ENCODE peak calls at places on chromosomes 11 and 22, in seven cellular contexts. U is transverse colon, T is mesenchymal stem cell, D is IMR-90, M is ovary, Z is pancreas, Q is tibial artery. J is an unnamed sample.
A peak's percentile ranks its signal among the peaks of the same experiment; 100 is the strongest.

GRCh38 chr11:126419801-126420729 is 64.6 kb downstream of the ST3GAL4 start:
- DNase-seq in U (no peak), T (peak; percentile 36), D (peak; percentile 84), M (no peak), Z (no peak), Q (no peak), J (no peak)

GRCh38 chr11:125468852-125469251 is 27.2 kb downstream of the FEZ1 start:
- DNase-seq in U (no peak), T (no peak), D (no peak), M (no peak), Z (no peak), Q (no peak), J (no peak)

GRCh38 chr11:61949169-61950034 is 749 bp upstream of the BEST1 start:
- DNase-seq in U (peak; percentile 64), T (peak; percentile 94), D (peak; percentile 98), M (peak; percentile 77), Z (no peak), Q (peak; percentile 91), J (no peak)

GRCh38 chr11:113014262-113014661 is 53.0 kb downstream of the NCAM1 start:
- DNase-seq in U (no peak), T (peak; percentile 33), D (no peak), M (no peak), Z (no peak), Q (no peak), J (no peak)

GRCh38 chr11:102274628-102275027 is 42.7 kb upstream of the BIRC3 start:
- DNase-seq in U (no peak), T (no peak), D (no peak), M (no peak), Z (no peak), Q (no peak), J (no peak)

GRCh38 chr11:130070109-130070828 is 575 bp downstream of the APLP2 start:
- DNase-seq in U (peak; percentile 52), T (peak; percentile 42), D (peak; percentile 13), M (peak; percentile 64), Z (peak; percentile 80), Q (peak; percentile 70), J (peak; percentile 89)

GRCh38 chr11:35163209-35163608 is 24.2 kb downstream of the CD44 start:
- DNase-seq in U (no peak), T (peak; percentile 55), D (no peak), M (no peak), Z (no peak), Q (no peak), J (no peak)

GRCh38 chr11:17475666-17476316 is 854 bp downstream of the ABCC8 start:
- DNase-seq in U (no peak), T (no peak), D (no peak), M (no peak), Z (no peak), Q (no peak), J (no peak)

GRCh38 chr11:126781942-126782341 is 218.6 kb downstream of the KIRREL3 start:
- DNase-seq in U (no peak), T (no peak), D (no peak), M (no peak), Z (no peak), Q (no peak), J (no peak)

GRCh38 chr11:57427692-57428082 is 766 bp upstream of the SLC43A3 start:
- DNase-seq in U (peak; percentile 54), T (no peak), D (peak; percentile 57), M (peak; percentile 81), Z (no peak), Q (peak; percentile 93), J (peak; percentile 73)

GRCh38 chr11:11538277-11538960 is 83.4 kb downstream of the GALNT18 start:
- DNase-seq in U (no peak), T (no peak), D (no peak), M (peak; percentile 44), Z (no peak), Q (peak; percentile 85), J (no peak)

GRCh38 chr22:24809331-24809730 is 3.3 kb downstream of the SGSM1 start:
- DNase-seq in U (no peak), T (no peak), D (no peak), M (no peak), Z (no peak), Q (peak; percentile 78), J (no peak)

GRCh38 chr22:41285441-41285819 is 557 bp downstream of the RANGAP1 start:
- DNase-seq in U (peak; percentile 68), T (peak; percentile 97), D (peak; percentile 96), M (peak; percentile 71), Z (peak; percentile 75), Q (peak; percentile 77), J (peak; percentile 62)

GRCh38 chr11:57444362-57445074 is 15.8 kb upstream of the RTN4RL2 start:
- DNase-seq in U (no peak), T (no peak), D (no peak), M (no peak), Z (no peak), Q (no peak), J (no peak)

GRCh38 chr11:33801821-33802413 is 27.6 kb upstream of the FBXO3 start:
- DNase-seq in U (no peak), T (no peak), D (no peak), M (no peak), Z (no peak), Q (no peak), J (no peak)

GRCh38 chr22:42939941-42940653 is 74.9 kb downstream of the PACSIN2 start:
- DNase-seq in U (peak; percentile 71), T (peak; percentile 93), D (peak; percentile 90), M (no peak), Z (no peak), Q (peak; percentile 77), J (no peak)

GRCh38 chr11:91972665-91973266 is 251.9 kb upstream of the FAT3 start:
- DNase-seq in U (no peak), T (no peak), D (no peak), M (no peak), Z (peak; percentile 58), Q (no peak), J (no peak)

GRCh38 chr22:33018232-33018864 is 39.8 kb downstream of the SYN3 start:
- DNase-seq in U (peak; percentile 39), T (peak; percentile 48), D (peak; percentile 29), M (peak; percentile 24), Z (peak; percentile 79), Q (no peak), J (no peak)

GRCh38 chr11:12135185-12135584 is 24.8 kb downstream of the MICAL2 start:
- DNase-seq in U (peak; percentile 3), T (no peak), D (no peak), M (no peak), Z (no peak), Q (no peak), J (no peak)

GRCh38 chr22:29128891-29129643 is 56.2 kb downstream of the KREMEN1 start:
- DNase-seq in U (no peak), T (peak; percentile 91), D (peak; percentile 62), M (no peak), Z (no peak), Q (no peak), J (no peak)

GRCh38 chr11:14812776-14813175 is 79.3 kb downstream of the CYP2R1 start:
- DNase-seq in U (no peak), T (no peak), D (peak; percentile 2), M (no peak), Z (no peak), Q (no peak), J (no peak)

GRCh38 chr11:114092478-114092877 is 33.0 kb downstream of the ZBTB16 start:
- DNase-seq in U (no peak), T (no peak), D (no peak), M (no peak), Z (no peak), Q (no peak), J (no peak)
- H3K27ac ChIP-seq in U (no peak overlapping the region), T (no peak overlapping the region), D (no peak overlapping the region), M (no peak overlapping the region), Z (no peak overlapping the region), Q (peak overlapping the region; percentile 78), J (peak overlapping the region; percentile 38)

GRCh38 chr22:36328635-36329216 is 59.0 kb downstream of the MYH9 start:
- DNase-seq in U (peak; percentile 56), T (peak; percentile 97), D (peak; percentile 96), M (peak; percentile 66), Z (no peak), Q (peak; percentile 92), J (peak; percentile 57)
- H3K36me3 ChIP-seq in U (no peaks in the 10 kb centered on the region), T (peaks cover 64% of the 10 kb centered on the region), D (peaks cover 82% of the 10 kb centered on the region), M (no peaks in the 10 kb centered on the region), Z (peaks cover 29% of the 10 kb centered on the region), Q (peaks cover 13% of the 10 kb centered on the region), J (peaks cover 3% of the 10 kb centered on the region)

GRCh38 chr11:67489860-67490726 is 7.3 kb downstream of the AIP start:
- DNase-seq in U (no peak), T (no peak), D (no peak), M (no peak), Z (no peak), Q (no peak), J (peak; percentile 61)
- H3K27ac ChIP-seq in U (no peak overlapping the region), T (peak overlapping the region; percentile 1), D (no peak overlapping the region), M (no peak overlapping the region), Z (no peak overlapping the region), Q (no peak overlapping the region), J (no peak overlapping the region)

GRCh38 chr11:74932797-74933196 is 16.1 kb downstream of the XRRA1 start:
- DNase-seq in U (no peak), T (peak; percentile 32), D (peak; percentile 95), M (no peak), Z (no peak), Q (no peak), J (no peak)
- H3K36me3 ChIP-seq in U (no peaks in the 10 kb centered on the region), T (peaks cover 36% of the 10 kb centered on the region), D (peaks cover 11% of the 10 kb centered on the region), M (no peaks in the 10 kb centered on the region), Z (no peaks in the 10 kb centered on the region), Q (peaks cover 32% of the 10 kb centered on the region), J (peaks cover 70% of the 10 kb centered on the region)

DNA sequence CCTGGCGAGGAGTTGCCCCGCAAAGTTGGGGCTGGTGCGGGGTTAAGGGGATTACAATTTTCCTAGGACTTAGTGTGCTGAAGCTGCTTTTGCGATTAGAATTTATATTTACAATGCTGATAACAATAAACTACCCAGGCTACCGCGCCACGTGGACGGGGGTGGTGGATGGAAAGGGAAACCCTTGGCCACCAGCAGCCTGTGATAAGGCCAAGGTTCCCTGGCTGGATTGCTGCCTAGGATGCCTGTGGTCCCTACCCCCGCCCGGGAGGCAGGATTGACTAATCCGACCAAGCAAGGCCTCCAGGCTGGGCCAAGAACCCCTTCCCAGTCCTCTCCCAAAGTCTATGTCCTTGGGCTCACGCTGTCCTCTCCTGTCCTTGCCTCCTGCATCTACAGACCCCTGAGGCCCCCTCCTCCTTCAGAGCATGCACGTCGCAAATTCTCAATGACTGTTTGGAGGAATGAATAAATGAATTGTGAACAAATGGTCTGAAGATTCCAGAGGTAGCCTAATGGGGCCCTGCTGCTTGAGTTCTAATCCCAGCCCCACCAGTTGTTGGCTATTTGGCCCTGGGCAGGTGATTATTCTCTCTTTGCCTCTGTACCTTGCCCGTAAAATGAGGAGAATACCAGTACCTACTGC is 7.6 kb upstream of the CHKA start:
- DNase-seq in U (peak; percentile 68), T (peak; percentile 60), D (peak; percentile 70), M (peak; percentile 87), Z (peak; percentile 87), Q (peak; percentile 79), J (peak; percentile 65)
- H3K27ac ChIP-seq in U (peak overlapping the region; percentile 68), T (peak overlapping the region; percentile 31), D (peak overlapping the region; percentile 37), M (peak overlapping the region; percentile 89), Z (peak overlapping the region; percentile 97), Q (peak overlapping the region; percentile 76), J (peak overlapping the region; percentile 54)